ENCODE peak calls at places on chromosomes 1 and 21, in ten cellular contexts. N, D, Q, H, B, X, R, Y, F and T are unnamed samples.

GRCh38 chr1:62687421-62687902 is 724 bp downstream of the DOCK7 start:
- DNase-seq in N (peak), D (peak), Q (peak), H (no peak), B (peak), X (peak), R (no peak), Y (peak), F (peak), T (peak)

GRCh38 chr1:59604191-59604590 is 210.6 kb upstream of the HOOK1 start:
- DNase-seq in N (no peak), D (peak), Q (peak), H (no peak), B (no peak), X (no peak), R (no peak), Y (no peak), F (no peak), T (no peak)

GRCh38 chr1:231023150-231023549 is 16.9 kb downstream of the FAM89A start:
- DNase-seq in N (no peak), D (no peak), Q (no peak), H (no peak), B (no peak), X (no peak), R (no peak), Y (no peak), F (no peak), T (no peak)

GRCh38 chr1:244702620-244703019 is 49.7 kb downstream of the DESI2 start:
- DNase-seq in N (no peak), D (no peak), Q (no peak), H (no peak), B (no peak), X (no peak), R (no peak), Y (no peak), F (no peak), T (no peak)

GRCh38 chr1:91730781-91731732 is 154.9 kb downstream of the TGFBR3 start:
- DNase-seq in N (no peak), D (peak), Q (peak), H (no peak), B (no peak), X (no peak), R (no peak), Y (no peak), F (no peak), T (peak)

GRCh38 chr1:25204797-25205441 is 27.4 kb downstream of the SYF2 start:
- DNase-seq in N (no peak), D (peak), Q (peak), H (no peak), B (peak), X (no peak), R (no peak), Y (no peak), F (no peak), T (peak)

GRCh38 chr1:1922782-1923680 is 4.0 kb upstream of the TMEM52 start:
- DNase-seq in N (no peak), D (no peak), Q (no peak), H (no peak), B (no peak), X (no peak), R (no peak), Y (no peak), F (no peak), T (no peak)

GRCh38 chr1:111672338-111672737 is 52.7 kb downstream of the RAP1A start:
- DNase-seq in N (no peak), D (peak), Q (no peak), H (no peak), B (no peak), X (no peak), R (no peak), Y (no peak), F (no peak), T (no peak)

GRCh38 chr1:200837931-200838571 is 34.7 kb upstream of the GPR25 start:
- DNase-seq in N (no peak), D (peak), Q (peak), H (no peak), B (no peak), X (no peak), R (no peak), Y (no peak), F (no peak), T (peak)

GRCh38 chr1:220927442-220927841 is 48.2 kb downstream of the HLX start:
- DNase-seq in N (no peak), D (no peak), Q (no peak), H (no peak), B (no peak), X (no peak), R (no peak), Y (no peak), F (no peak), T (no peak)

GRCh38 chr1:79259390-79260336 is 253.1 kb upstream of the ADGRL4 start:
- DNase-seq in N (no peak), D (peak), Q (peak), H (no peak), B (no peak), X (no peak), R (no peak), Y (no peak), F (no peak), T (peak)

GRCh38 chr1:245822997-245823396 is 668.2 kb downstream of the KIF26B start:
- DNase-seq in N (no peak), D (peak), Q (peak), H (no peak), B (no peak), X (no peak), R (no peak), Y (no peak), F (no peak), T (peak)

GRCh38 chr1:71796044-71796443 is 486.3 kb downstream of the NEGR1 start:
- DNase-seq in N (no peak), D (no peak), Q (no peak), H (no peak), B (no peak), X (no peak), R (no peak), Y (no peak), F (no peak), T (no peak)

GRCh38 chr21:44418108-44418875 is 37.0 kb upstream of the LRRC3 start:
- DNase-seq in N (no peak), D (no peak), Q (no peak), H (no peak), B (no peak), X (no peak), R (no peak), Y (no peak), F (no peak), T (no peak)

GRCh38 chr1:89957063-89957462 is 37.8 kb upstream of the ZNF326 start:
- DNase-seq in N (no peak), D (no peak), Q (no peak), H (no peak), B (no peak), X (no peak), R (no peak), Y (no peak), F (no peak), T (no peak)

GRCh38 chr1:160607051-160608032 is 28.0 kb upstream of the CD84 start:
- DNase-seq in N (peak), D (peak), Q (peak), H (no peak), B (peak), X (peak), R (peak), Y (peak), F (no peak), T (peak)

GRCh38 chr21:33025106-33025470 is 647 bp upstream of the OLIG2 start:
- DNase-seq in N (peak), D (no peak), Q (no peak), H (no peak), B (no peak), X (no peak), R (no peak), Y (peak), F (no peak), T (no peak)

GRCh38 chr1:227765261-227766014 is 30.2 kb downstream of the SNAP47 start:
- DNase-seq in N (no peak), D (no peak), Q (no peak), H (no peak), B (no peak), X (no peak), R (no peak), Y (no peak), F (no peak), T (no peak)

GRCh38 chr1:233389867-233390266 is 62.3 kb downstream of the MAP3K21 start:
- DNase-seq in N (no peak), D (no peak), Q (no peak), H (no peak), B (no peak), X (no peak), R (no peak), Y (no peak), F (no peak), T (no peak)

GRCh38 chr1:64598100-64598571 is 128.2 kb downstream of the CACHD1 start:
- DNase-seq in N (no peak), D (peak), Q (peak), H (no peak), B (no peak), X (no peak), R (no peak), Y (peak), F (no peak), T (peak)

GRCh38 chr1:39159224-39160036 is 45.1 kb upstream of the MACF1 start:
- DNase-seq in N (no peak), D (peak), Q (no peak), H (no peak), B (peak), X (no peak), R (no peak), Y (no peak), F (no peak), T (peak)

GRCh38 chr1:29789910-29790247 is 553.6 kb downstream of the PTPRU start:
- DNase-seq in N (no peak), D (no peak), Q (no peak), H (no peak), B (no peak), X (no peak), R (no peak), Y (no peak), F (no peak), T (no peak)

GRCh38 chr1:65108025-65108692 is 39.8 kb upstream of the AK4 start:
- DNase-seq in N (no peak), D (no peak), Q (no peak), H (no peak), B (no peak), X (no peak), R (no peak), Y (no peak), F (no peak), T (no peak)

GRCh38 chr1:240111558-240111957 is 19.9 kb downstream of the FMN2 start:
- DNase-seq in N (no peak), D (no peak), Q (no peak), H (no peak), B (no peak), X (no peak), R (no peak), Y (no peak), F (no peak), T (peak)

GRCh38 chr1:168958562-168959289 is 147.8 kb upstream of the ATP1B1 start:
- DNase-seq in N (no peak), D (no peak), Q (peak), H (no peak), B (no peak), X (no peak), R (no peak), Y (no peak), F (no peak), T (no peak)

GRCh38 chr1:58648864-58649263 is 51.0 kb downstream of the MYSM1 start:
- DNase-seq in N (no peak), D (no peak), Q (no peak), H (no peak), B (no peak), X (no peak), R (no peak), Y (no peak), F (no peak), T (no peak)

GRCh38 chr21:44348861-44349260 is 4.6 kb upstream of the TRPM2 start:
- DNase-seq in N (no peak), D (no peak), Q (no peak), H (no peak), B (no peak), X (no peak), R (no peak), Y (no peak), F (no peak), T (no peak)

GRCh38 chr1:118589486-118589885 is 398.7 kb downstream of the TBX15 start:
- DNase-seq in N (no peak), D (no peak), Q (no peak), H (no peak), B (peak), X (no peak), R (no peak), Y (peak), F (no peak), T (no peak)

GRCh38 chr1:234216116-234216703 is 157.0 kb upstream of the COA6 start:
- DNase-seq in N (no peak), D (no peak), Q (no peak), H (no peak), B (no peak), X (no peak), R (no peak), Y (no peak), F (no peak), T (no peak)

GRCh38 chr1:20466231-20466630 is 19.8 kb downstream of the CAMK2N1 start:
- DNase-seq in N (no peak), D (no peak), Q (no peak), H (no peak), B (no peak), X (no peak), R (no peak), Y (no peak), F (no peak), T (no peak)

GRCh38 chr1:178470411-178470960 is 26.3 kb downstream of the CLEC20A start:
- DNase-seq in N (no peak), D (no peak), Q (no peak), H (no peak), B (peak), X (no peak), R (no peak), Y (peak), F (no peak), T (no peak)

GRCh38 chr1:229563701-229564100 is 5.2 kb upstream of the ABCB10 start:
- DNase-seq in N (no peak), D (peak), Q (peak), H (no peak), B (no peak), X (no peak), R (no peak), Y (no peak), F (no peak), T (no peak)